ENCODE peak calls at places on chromosomes 7 and 10, in five cellular contexts. B is GM12878, J is HepG2, E is K562, Y is HCT116. V is an unnamed sample.

GRCh38 chr7:157708896-157709295 is 372.1 kb downstream of the DNAJB6 start:
- DNase-seq in Y (no peak), B (no peak), J (no peak), E (no peak), V (no peak)

GRCh38 chr7:28957064-28957821 is 887 bp downstream of the TRIL start:
- DNase-seq in J (no peak), Y (no peak), B (no peak), E (no peak), V (peak; percentile 67)

GRCh38 chr10:59091239-59091638 is 85.2 kb upstream of the PHYHIPL start:
- DNase-seq in E (no peak), Y (no peak), J (no peak), B (no peak), V (no peak)

GRCh38 chr10:125152646-125153368 is 7.6 kb downstream of the CTBP2 start:
- DNase-seq in E (no peak), J (no peak), B (no peak), Y (no peak), V (no peak)

GRCh38 chr7:47937065-47937687 is 11.1 kb downstream of the PKD1L1 start:
- DNase-seq in B (peak; percentile 91), E (no peak), J (no peak), Y (no peak), V (no peak)

GRCh38 chr7:81111358-81111757 is 192.5 kb upstream of the SEMA3C start:
- DNase-seq in J (no peak), E (no peak), B (no peak), Y (peak; percentile 13), V (peak; percentile 18)

GRCh38 chr7:99733448-99733847 is 1.5 kb downstream of the CYP3A7 start:
- DNase-seq in E (peak; percentile 49), B (no peak), J (peak; percentile 42), Y (no peak), V (no peak)

GRCh38 chr10:79350407-79351154 is 3.3 kb downstream of the PPIF start:
- DNase-seq in J (no peak), B (no peak), Y (no peak), E (no peak), V (no peak)

GRCh38 chr7:17786314-17786852 is 153.9 kb downstream of the SNX13 start:
- DNase-seq in Y (no peak), J (no peak), B (no peak), E (no peak), V (no peak)

GRCh38 chr10:124739119-124739921 is 4.9 kb downstream of the FAM53B start:
- DNase-seq in E (no peak), J (no peak), B (no peak), Y (no peak), V (no peak)

GRCh38 chr7:771241-772004 is 44.3 kb upstream of the PRKAR1B start:
- DNase-seq in B (no peak), J (no peak), E (no peak), Y (no peak), V (peak; percentile 76)

GRCh38 chr10:127378628-127379027 is 170.5 kb upstream of the NPS start:
- DNase-seq in E (no peak), Y (no peak), J (no peak), B (no peak), V (no peak)

GRCh38 chr10:31099101-31099500 is 67.4 kb upstream of the ZNF438 start:
- DNase-seq in J (no peak), E (no peak), B (no peak), Y (no peak), V (no peak)

GRCh38 chr7:50865450-50865849 is 82.8 kb upstream of the GRB10 start:
- DNase-seq in J (no peak), B (no peak), E (no peak), Y (no peak), V (no peak)

GRCh38 chr7:24702674-24703235 is 54.5 kb downstream of the GSDME start:
- DNase-seq in Y (no peak), J (no peak), B (no peak), E (no peak), V (no peak)

GRCh38 chr10:102814873-102815661 is 22.1 kb downstream of the CYP17A1 start:
- DNase-seq in B (no peak), E (no peak), J (peak; percentile 90), Y (no peak), V (peak; percentile 31)

GRCh38 chr7:105760549-105761447 is 115.6 kb downstream of the ATXN7L1 start:
- DNase-seq in B (no peak), J (no peak), E (no peak), Y (no peak), V (no peak)

GRCh38 chr7:91128574-91129348 is 135.5 kb upstream of the FZD1 start:
- DNase-seq in Y (no peak), J (no peak), B (no peak), E (no peak), V (no peak)

GRCh38 chr7:46658281-46658680 is 737.2 kb upstream of the IGFBP3 start:
- DNase-seq in Y (no peak), B (no peak), E (no peak), J (no peak), V (no peak)

GRCh38 chr7:87784424-87784823 is 91.7 kb downstream of the SLC25A40 start:
- DNase-seq in B (no peak), E (no peak), J (no peak), Y (no peak), V (no peak)

GRCh38 chr7:17524746-17525145 is 226.3 kb downstream of the AHR start:
- DNase-seq in B (no peak), E (no peak), J (no peak), Y (no peak), V (no peak)

GRCh38 chr10:119341236-119342016 is 134.1 kb downstream of the GRK5 start:
- DNase-seq in Y (no peak), B (no peak), J (peak; percentile 72), E (peak; percentile 23), V (no peak)

GRCh38 chr10:44975487-44976331 is 2.9 kb downstream of the DEPP1 start:
- DNase-seq in Y (peak; percentile 23), B (no peak), E (peak; percentile 25), J (peak; percentile 83), V (no peak)

GRCh38 chr7:55532150-55532917 is 40.0 kb downstream of the VOPP1 start:
- DNase-seq in E (no peak), J (no peak), B (peak; percentile 71), Y (no peak), V (no peak)

GRCh38 chr10:30433779-30434272 is at the start of gene MAP3K8:
- DNase-seq in E (peak; percentile 74), J (peak; percentile 89), B (peak; percentile 84), Y (peak; percentile 71), V (peak; percentile 92)

GRCh38 chr7:99308461-99309074 is 17.1 kb upstream of the ARPC1A start:
- DNase-seq in Y (no peak), E (no peak), J (no peak), B (no peak), V (no peak)

GRCh38 chr7:6306471-6306870 is 34.0 kb upstream of the CYTH3 start:
- DNase-seq in J (peak; percentile 72), Y (peak; percentile 59), B (no peak), E (no peak), V (no peak)

GRCh38 chr7:64946772-64947171 is 43.7 kb downstream of the ZNF273 start:
- DNase-seq in J (peak; percentile 27), E (no peak), Y (no peak), B (no peak), V (peak; percentile 87)

GRCh38 chr10:107747851-107748250 is 583.3 kb upstream of the SORCS1 start:
- DNase-seq in B (no peak), Y (no peak), E (no peak), J (no peak), V (no peak)

GRCh38 chr10:69088471-69088769 is 517 bp downstream of the SRGN start:
- DNase-seq in B (no peak), J (no peak), E (no peak), Y (no peak), V (no peak)

GRCh38 chr10:69089638-69090599 is 2.0 kb downstream of the SRGN start:
- DNase-seq in B (peak; percentile 65), E (no peak), J (no peak), Y (no peak), V (no peak)

GRCh38 chr10:69088801-69089501 is 1.0 kb downstream of the SRGN start:
- DNase-seq in Y (no peak), B (peak; percentile 61), J (no peak), E (peak; percentile 57), V (no peak)

GRCh38 chr10:69092959-69093850 is 5.3 kb downstream of the SRGN start:
- DNase-seq in Y (peak; percentile 89), E (peak; percentile 74), J (peak; percentile 79), B (peak; percentile 69), V (peak; percentile 65)

GRCh38 chr10:69090687-69091450 is 3.0 kb downstream of the SRGN start:
- DNase-seq in Y (no peak), B (no peak), J (no peak), E (no peak), V (no peak)
- TF ChIP-seq ZBTB33 in Y (no peak), B (no peak), J (no peak), E (no peak), V (no peak)

GRCh38 chr7:151120896-151121295 is 34.6 kb downstream of the AGAP3 start:
- DNase-seq in Y (no peak), B (no peak), E (no peak), J (no peak), V (no peak)
- TF ChIP-seq ZBTB33 in Y (no peak), B (no peak), E (no peak), J (no peak), V (no peak)

GRCh38 chr7:132249591-132249971 is 326.7 kb downstream of the PLXNA4 start:
- DNase-seq in Y (no peak), E (no peak), B (no peak), J (peak; percentile 64), V (peak; percentile 40)
- TF ChIP-seq ZBTB33 in Y (no peak), E (no peak), B (no peak), J (no peak), V (no peak)

DNA sequence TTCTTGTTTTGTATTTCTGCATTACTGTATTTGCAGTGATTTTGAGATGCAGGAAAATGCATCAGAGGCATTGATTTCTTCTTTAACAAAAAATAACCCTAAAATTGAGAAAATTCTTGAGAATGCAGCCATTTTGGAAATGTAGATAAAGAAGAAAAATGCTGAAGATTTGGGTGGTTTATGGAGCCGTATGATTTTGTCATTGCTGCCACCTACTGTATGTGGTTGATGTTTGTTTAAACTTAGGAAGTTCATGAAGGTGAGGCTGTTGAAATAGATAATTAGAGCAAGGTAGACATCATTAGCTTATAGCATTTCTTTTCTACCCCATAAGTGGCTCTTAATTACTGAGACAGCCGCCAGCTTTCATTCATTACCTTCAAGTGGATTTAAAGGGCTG is 92.1 kb upstream of the SAMD8 start:
- DNase-seq in Y (no peak), E (no peak), B (no peak), J (no peak), V (no peak)
- TF ChIP-seq ZBTB33 in Y (no peak), E (no peak), B (no peak), J (no peak), V (no peak)

DNA sequence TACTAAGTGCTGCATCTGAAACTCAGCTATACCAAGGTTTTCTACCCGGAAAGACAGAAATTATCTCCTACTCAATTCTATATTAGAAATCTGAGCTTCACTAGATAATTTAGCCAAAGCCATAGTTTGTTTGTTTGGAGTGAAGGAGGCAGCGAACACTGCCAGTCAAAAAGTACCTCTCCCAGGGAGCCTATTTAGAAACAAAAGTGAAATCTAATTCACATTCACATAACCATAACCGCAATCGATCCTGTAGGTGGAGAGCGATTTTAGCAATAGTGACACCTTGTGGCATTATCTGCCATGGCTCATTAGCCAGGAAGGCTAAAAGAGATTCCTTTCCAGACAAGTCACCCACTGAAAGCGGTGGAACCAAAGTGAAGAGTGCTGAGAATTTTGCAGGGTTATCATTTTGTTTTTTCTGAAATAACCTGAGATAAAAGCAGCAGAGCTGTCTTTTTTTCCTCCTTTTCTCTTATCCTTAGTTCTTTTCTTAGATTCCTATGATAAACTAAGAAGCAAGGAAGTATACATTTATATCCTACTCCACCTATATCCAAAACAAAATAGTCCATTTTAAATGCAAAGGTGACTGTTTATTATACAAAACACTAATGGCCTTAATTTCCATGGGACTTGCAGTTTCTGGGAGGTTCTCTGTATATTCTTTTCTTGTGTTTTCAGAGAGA is 83.7 kb upstream of the BET1 start:
- DNase-seq in B (peak; percentile 66), J (peak; percentile 48), Y (peak; percentile 54), E (peak; percentile 53), V (peak; percentile 66)
- TF ChIP-seq ZBTB33 in B (no peak), J (no peak), Y (no peak), E (no peak), V (no peak)

V was measured in SK-N-SH.